ENCODE peak calls at places on chromosomes 12 and 14, in seven cellular contexts. Q is bronchial epithelial cell; T is stimulated activated naive B cell treated with anti-CD40 and anti-IgM and Interleukin-4, amounts not matched to agents 10 μg/mL and 1 μg/mL and 100 μg/mL, for 72 hours; P is SJSA1; N is AG10803; V is A549; H is fibroblast of lung. Y is an unnamed sample.
A peak's percentile ranks its signal among the peaks of the same experiment; 100 is the strongest.

GRCh38 chr12:132282950-132283771 is 46.2 kb downstream of the GALNT9 start:
- DNase-seq in Q (no peak), T (no peak), P (no peak), N (no peak), V (no peak), H (no peak), Y (no peak)

GRCh38 chr12:107537464-107538119 is 148.0 kb upstream of the PWP1 start:
- DNase-seq in Q (no peak), T (no peak), P (peak; percentile 79), N (no peak), V (no peak), H (no peak), Y (no peak)

GRCh38 chr14:50397461-50398196 is 948 bp upstream of the CDKL1 start:
- DNase-seq in Q (peak; percentile 38), T (no peak), P (no peak), N (peak; percentile 21), V (peak; percentile 39), H (no peak), Y (no peak)

GRCh38 chr12:1836854-1837411 is 16.6 kb downstream of the LRTM2 start:
- DNase-seq in Q (no peak), T (no peak), P (no peak), N (no peak), V (no peak), H (no peak), Y (no peak)

GRCh38 chr12:59459966-59460365 is 135.9 kb upstream of the SLC16A7 start:
- DNase-seq in Q (peak; percentile 23), T (no peak), P (no peak), N (peak; percentile 42), V (no peak), H (peak; percentile 65), Y (no peak)

GRCh38 chr14:67359319-67359774 is 257 bp downstream of the ATP6V1D start:
- DNase-seq in Q (peak; percentile 61), T (no peak), P (peak; percentile 56), N (peak; percentile 64), V (peak; percentile 21), H (peak; percentile 69), Y (no peak)

GRCh38 chr12:65602579-65603295 is 221.5 kb upstream of the HMGA2 start:
- DNase-seq in Q (peak; percentile 93), T (peak; percentile 13), P (peak; percentile 94), N (peak; percentile 91), V (peak; percentile 87), H (peak; percentile 92), Y (no peak)

GRCh38 chr12:44694027-44694426 is 182.1 kb downstream of the NELL2 start:
- DNase-seq in Q (no peak), T (no peak), P (no peak), N (no peak), V (no peak), H (no peak), Y (no peak)

GRCh38 chr12:57744194-57744776 is 554 bp upstream of the TSPAN31 start:
- DNase-seq in Q (no peak), T (peak; percentile 71), P (no peak), N (peak; percentile 82), V (peak; percentile 71), H (no peak), Y (peak; percentile 64)

GRCh38 chr12:31773867-31774266 is 45.0 kb upstream of the AMN1 start:
- DNase-seq in Q (no peak), T (peak; percentile 64), P (no peak), N (no peak), V (no peak), H (peak; percentile 27), Y (no peak)

GRCh38 chr12:1587927-1588573 is 6.3 kb downstream of the FBXL14 start:
- DNase-seq in Q (no peak), T (no peak), P (no peak), N (no peak), V (no peak), H (no peak), Y (no peak)

GRCh38 chr14:32998433-32998832 is 59.8 kb downstream of the NPAS3 start:
- DNase-seq in Q (peak; percentile 26), T (no peak), P (no peak), N (peak; percentile 21), V (no peak), H (peak; percentile 17), Y (no peak)

GRCh38 chr12:105721051-105721825 is 390.7 kb downstream of the C12orf75 start:
- DNase-seq in Q (no peak), T (no peak), P (no peak), N (peak; percentile 76), V (no peak), H (peak; percentile 88), Y (no peak)

GRCh38 chr14:104390221-104390931 is 189.2 kb upstream of the C14orf180 start:
- DNase-seq in Q (no peak), T (no peak), P (no peak), N (no peak), V (no peak), H (no peak), Y (no peak)

GRCh38 chr14:91511014-91511466 is 930 bp upstream of the PPP4R3A start:
- DNase-seq in Q (peak; percentile 31), T (no peak), P (no peak), N (no peak), V (peak; percentile 28), H (no peak), Y (no peak)

GRCh38 chr12:65561798-65562382 is 262.4 kb upstream of the HMGA2 start:
- DNase-seq in Q (peak; percentile 49), T (no peak), P (no peak), N (peak; percentile 51), V (no peak), H (peak; percentile 90), Y (no peak)

GRCh38 chr14:98666545-98666944 is 605.5 kb downstream of the BCL11B start:
- DNase-seq in Q (no peak), T (no peak), P (no peak), N (no peak), V (no peak), H (no peak), Y (no peak)

GRCh38 chr14:59254146-59254910 is 65.9 kb downstream of the DAAM1 start:
- DNase-seq in Q (peak; percentile 58), T (no peak), P (peak; percentile 85), N (peak; percentile 98), V (no peak), H (peak; percentile 96), Y (no peak)

GRCh38 chr12:113852273-113852672 is 113.9 kb downstream of the RBM19 start:
- DNase-seq in Q (no peak), T (no peak), P (no peak), N (no peak), V (no peak), H (no peak), Y (no peak)

Y was measured in effector CD4-positive, alpha-beta T cell.